ENCODE peak calls at places on chromosomes 4 and X, in seven cellular contexts. One of them, this sample, is unnamed.

GRCh38 chr4:162503868-162504267 is 340.1 kb upstream of the FSTL5 start:
- DNase-seq in ovary: no peak
- DNase-seq in A549: no peak
- DNase-seq in suprapubic skin: no peak
- DNase-seq in transverse colon: no peak
- DNase-seq in Peyer's patch: no peak
- DNase-seq in IMR-90: no peak
- DNase-seq in this sample: no peak

GRCh38 chr4:81314196-81314896 is 99.3 kb upstream of the PRKG2 start:
- DNase-seq in A549: peak; percentile 1
- DNase-seq in Peyer's patch: peak; percentile 96
- DNase-seq in suprapubic skin: no peak
- DNase-seq in IMR-90: peak; percentile 91
- DNase-seq in ovary: no peak
- DNase-seq in transverse colon: peak; percentile 97
- DNase-seq in this sample: no peak

GRCh38 chr4:71456841-71457240 is 118.0 kb downstream of the SLC4A4 start:
- DNase-seq in Peyer's patch: no peak
- DNase-seq in suprapubic skin: no peak
- DNase-seq in IMR-90: peak; percentile 91
- DNase-seq in transverse colon: no peak
- DNase-seq in A549: peak; percentile 67
- DNase-seq in ovary: no peak
- DNase-seq in this sample: no peak

GRCh38 chr4:74109116-74109791 is 10.3 kb upstream of the CXCL2 start:
- DNase-seq in transverse colon: peak; percentile 27
- DNase-seq in suprapubic skin: peak; percentile 68
- DNase-seq in Peyer's patch: peak; percentile 52
- DNase-seq in ovary: no peak
- DNase-seq in IMR-90: peak; percentile 97
- DNase-seq in A549: peak; percentile 94
- DNase-seq in this sample: peak; percentile 62

GRCh38 chrX:135185795-135186443 is 14.7 kb upstream of the CT55 start:
- DNase-seq in A549: peak; percentile 58
- DNase-seq in ovary: no peak
- DNase-seq in Peyer's patch: no peak
- DNase-seq in transverse colon: no peak
- DNase-seq in IMR-90: peak; percentile 46
- DNase-seq in suprapubic skin: no peak
- DNase-seq in this sample: peak; percentile 52

GRCh38 chrX:50814701-50815476 is 895 bp upstream of the SHROOM4 start:
- DNase-seq in A549: no peak
- DNase-seq in Peyer's patch: peak; percentile 55
- DNase-seq in IMR-90: peak; percentile 31
- DNase-seq in suprapubic skin: no peak
- DNase-seq in transverse colon: no peak
- DNase-seq in ovary: no peak
- DNase-seq in this sample: no peak

GRCh38 chr4:138190452-138190858 is 51.7 kb downstream of the SLC7A11 start:
- DNase-seq in IMR-90: no peak
- DNase-seq in A549: no peak
- DNase-seq in ovary: no peak
- DNase-seq in transverse colon: no peak
- DNase-seq in Peyer's patch: no peak
- DNase-seq in suprapubic skin: no peak
- DNase-seq in this sample: no peak

GRCh38 chr4:36322921-36323354 is 41.5 kb downstream of the DTHD1 start:
- DNase-seq in ovary: no peak
- DNase-seq in Peyer's patch: no peak
- DNase-seq in transverse colon: no peak
- DNase-seq in A549: no peak
- DNase-seq in IMR-90: no peak
- DNase-seq in suprapubic skin: no peak
- DNase-seq in this sample: no peak

GRCh38 chr4:184792950-184793555 is 32.7 kb downstream of the ACSL1 start:
- DNase-seq in A549: peak; percentile 20
- DNase-seq in ovary: no peak
- DNase-seq in transverse colon: no peak
- DNase-seq in IMR-90: peak; percentile 96
- DNase-seq in Peyer's patch: no peak
- DNase-seq in suprapubic skin: no peak
- DNase-seq in this sample: peak; percentile 10

GRCh38 chr4:57265831-57266582 is 155.8 kb upstream of the IGFBP7 start:
- DNase-seq in A549: no peak
- DNase-seq in transverse colon: no peak
- DNase-seq in suprapubic skin: no peak
- DNase-seq in ovary: no peak
- DNase-seq in Peyer's patch: no peak
- DNase-seq in IMR-90: no peak
- DNase-seq in this sample: no peak

GRCh38 chrX:7139202-7140081 is 8.1 kb upstream of the STS start:
- DNase-seq in A549: no peak
- DNase-seq in IMR-90: peak; percentile 92
- DNase-seq in Peyer's patch: no peak
- DNase-seq in ovary: no peak
- DNase-seq in suprapubic skin: no peak
- DNase-seq in transverse colon: no peak
- DNase-seq in this sample: no peak

GRCh38 chr4:169438057-169438480 is 167.3 kb upstream of the SH3RF1 start:
- DNase-seq in IMR-90: no peak
- DNase-seq in ovary: no peak
- DNase-seq in Peyer's patch: no peak
- DNase-seq in A549: no peak
- DNase-seq in suprapubic skin: no peak
- DNase-seq in transverse colon: no peak
- DNase-seq in this sample: no peak

GRCh38 chr4:136873555-136873954 is 658.7 kb downstream of the PCDH18 start:
- DNase-seq in transverse colon: no peak
- DNase-seq in suprapubic skin: no peak
- DNase-seq in Peyer's patch: no peak
- DNase-seq in ovary: no peak
- DNase-seq in IMR-90: no peak
- DNase-seq in A549: no peak
- DNase-seq in this sample: no peak

GRCh38 chr4:158850800-158851644 is 82.2 kb downstream of the FNIP2 start:
- DNase-seq in transverse colon: no peak
- DNase-seq in ovary: no peak
- DNase-seq in IMR-90: peak; percentile 44
- DNase-seq in suprapubic skin: no peak
- DNase-seq in Peyer's patch: no peak
- DNase-seq in A549: no peak
- DNase-seq in this sample: peak; percentile 73

GRCh38 chr4:130563185-130563890 is 1467.4 kb downstream of the C4orf33 start:
- DNase-seq in transverse colon: no peak
- DNase-seq in IMR-90: peak; percentile 72
- DNase-seq in Peyer's patch: no peak
- DNase-seq in ovary: peak; percentile 36
- DNase-seq in A549: peak; percentile 70
- DNase-seq in suprapubic skin: no peak
- DNase-seq in this sample: no peak

GRCh38 chrX:20654596-20655106 is 387.9 kb upstream of the RPS6KA3 start:
- DNase-seq in Peyer's patch: no peak
- DNase-seq in suprapubic skin: no peak
- DNase-seq in IMR-90: no peak
- DNase-seq in transverse colon: no peak
- DNase-seq in ovary: no peak
- DNase-seq in A549: no peak
- DNase-seq in this sample: no peak

GRCh38 chr4:94208918-94209317 is 1.3 kb downstream of the SMARCAD1 start:
- DNase-seq in ovary: no peak
- DNase-seq in IMR-90: no peak
- DNase-seq in Peyer's patch: no peak
- DNase-seq in A549: no peak
- DNase-seq in transverse colon: no peak
- DNase-seq in suprapubic skin: no peak
- DNase-seq in this sample: peak; percentile 33

GRCh38 chr4:114479595-114479994 is 119.0 kb upstream of the UGT8 start:
- DNase-seq in transverse colon: no peak
- DNase-seq in ovary: no peak
- DNase-seq in suprapubic skin: no peak
- DNase-seq in A549: no peak
- DNase-seq in Peyer's patch: no peak
- DNase-seq in IMR-90: no peak
- DNase-seq in this sample: no peak

GRCh38 chrX:154458116-154458953 is at the start of gene PLXNA3:
- DNase-seq in ovary: peak; percentile 76
- DNase-seq in A549: no peak
- DNase-seq in suprapubic skin: no peak
- DNase-seq in Peyer's patch: peak; percentile 74
- DNase-seq in IMR-90: no peak
- DNase-seq in transverse colon: peak; percentile 53
- DNase-seq in this sample: peak; percentile 75

GRCh38 chrX:154457491-154458115 is 478 bp upstream of the PLXNA3 start:
- DNase-seq in suprapubic skin: no peak
- DNase-seq in Peyer's patch: peak; percentile 82
- DNase-seq in ovary: no peak
- DNase-seq in IMR-90: no peak
- DNase-seq in transverse colon: peak; percentile 72
- DNase-seq in A549: no peak
- DNase-seq in this sample: peak; percentile 71

GRCh38 chrX:154460326-154460725 is 2.2 kb downstream of the PLXNA3 start:
- DNase-seq in suprapubic skin: no peak
- DNase-seq in transverse colon: no peak
- DNase-seq in ovary: no peak
- DNase-seq in IMR-90: no peak
- DNase-seq in Peyer's patch: no peak
- DNase-seq in A549: no peak
- DNase-seq in this sample: no peak

GRCh38 chrX:154459843-154460242 is 1.8 kb downstream of the PLXNA3 start:
- DNase-seq in ovary: no peak
- DNase-seq in Peyer's patch: no peak
- DNase-seq in transverse colon: no peak
- DNase-seq in suprapubic skin: no peak
- DNase-seq in IMR-90: no peak
- DNase-seq in A549: no peak
- DNase-seq in this sample: peak; percentile 36

DNA sequence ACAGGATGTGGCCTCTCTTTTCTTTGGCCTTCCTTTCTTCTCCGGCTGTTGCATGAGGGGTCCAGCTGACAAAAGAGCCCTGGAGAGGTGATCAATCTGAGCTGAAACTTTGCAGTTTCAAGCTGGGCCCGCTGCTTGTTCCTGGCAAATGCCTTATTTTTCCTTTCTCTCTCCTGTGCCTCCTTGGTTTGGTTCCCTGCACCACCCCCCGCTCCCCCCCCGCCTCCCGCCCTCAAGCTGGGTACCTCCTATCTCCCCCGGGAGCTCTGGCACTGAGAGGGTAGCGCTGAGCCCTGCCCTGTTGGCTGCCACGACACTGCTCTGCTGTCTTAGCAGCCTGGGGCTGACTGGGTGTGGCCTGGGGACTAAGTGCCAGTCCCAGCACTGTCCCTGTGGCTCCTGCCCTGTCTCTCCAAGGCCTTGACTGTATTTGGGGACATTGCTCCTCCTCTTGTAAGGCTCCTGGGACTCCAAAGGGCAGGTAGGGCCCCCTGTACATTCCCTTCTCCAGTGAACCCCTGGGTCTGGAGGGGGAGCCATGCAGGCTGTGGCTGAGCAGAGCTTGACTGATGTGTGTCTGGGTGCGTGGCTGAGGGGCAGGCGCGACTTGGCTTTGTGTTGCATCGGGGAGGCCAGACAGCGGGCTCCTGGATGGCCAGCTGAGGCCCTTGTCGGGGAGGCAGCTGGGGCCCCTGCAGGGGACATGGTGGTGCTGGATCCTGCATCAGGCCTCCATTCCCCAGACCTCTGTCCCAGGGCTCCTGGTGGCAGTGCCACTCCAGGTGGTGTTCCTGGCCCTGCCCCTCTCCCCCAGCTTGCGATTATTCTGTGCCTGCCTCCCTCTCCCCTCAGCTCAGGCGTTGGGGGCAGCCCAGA is 1.1 kb downstream of the PLXNA3 start:
- DNase-seq in transverse colon: peak; percentile 53
- DNase-seq in A549: no peak
- DNase-seq in Peyer's patch: peak; percentile 66
- DNase-seq in suprapubic skin: no peak
- DNase-seq in IMR-90: no peak
- DNase-seq in ovary: no peak
- DNase-seq in this sample: peak; percentile 24
- TF ChIP-seq POLR2A in transverse colon: peak; percentile 18
- TF ChIP-seq POLR2A in A549: no peak
- TF ChIP-seq POLR2A in Peyer's patch: no peak
- TF ChIP-seq POLR2A in suprapubic skin: no peak
- TF ChIP-seq POLR2A in IMR-90: no peak
- TF ChIP-seq POLR2A in ovary: no peak
- TF ChIP-seq POLR2A in this sample: no peak

DNA sequence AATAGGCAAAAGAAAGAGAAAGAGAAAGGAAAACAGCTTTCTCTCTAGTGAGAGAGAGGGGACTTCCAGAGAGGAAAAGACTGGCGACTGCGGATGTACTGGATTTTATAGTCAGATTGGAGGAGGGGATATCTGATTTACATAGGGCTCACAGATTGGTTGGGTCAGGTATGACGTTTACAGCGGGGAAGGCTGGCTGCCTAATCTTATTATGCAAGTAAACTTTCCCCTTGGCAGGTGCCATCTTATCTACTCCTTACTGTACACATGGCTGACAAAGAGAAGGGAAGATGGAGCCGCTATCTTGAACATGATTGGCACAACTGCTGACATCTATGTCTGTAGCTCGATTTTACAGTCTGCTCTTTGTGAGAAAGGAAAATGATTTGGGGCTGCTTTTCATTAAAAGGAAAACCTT is 25.4 kb downstream of the RBPJ start:
- DNase-seq in IMR-90: no peak
- DNase-seq in ovary: no peak
- DNase-seq in suprapubic skin: no peak
- DNase-seq in Peyer's patch: no peak
- DNase-seq in A549: no peak
- DNase-seq in transverse colon: no peak
- DNase-seq in this sample: peak; percentile 65
- TF ChIP-seq POLR2A in IMR-90: no peak
- TF ChIP-seq POLR2A in ovary: no peak
- TF ChIP-seq POLR2A in suprapubic skin: peak; percentile 25
- TF ChIP-seq POLR2A in Peyer's patch: no peak
- TF ChIP-seq POLR2A in A549: no peak
- TF ChIP-seq POLR2A in transverse colon: no peak
- TF ChIP-seq POLR2A in this sample: no peak

DNA sequence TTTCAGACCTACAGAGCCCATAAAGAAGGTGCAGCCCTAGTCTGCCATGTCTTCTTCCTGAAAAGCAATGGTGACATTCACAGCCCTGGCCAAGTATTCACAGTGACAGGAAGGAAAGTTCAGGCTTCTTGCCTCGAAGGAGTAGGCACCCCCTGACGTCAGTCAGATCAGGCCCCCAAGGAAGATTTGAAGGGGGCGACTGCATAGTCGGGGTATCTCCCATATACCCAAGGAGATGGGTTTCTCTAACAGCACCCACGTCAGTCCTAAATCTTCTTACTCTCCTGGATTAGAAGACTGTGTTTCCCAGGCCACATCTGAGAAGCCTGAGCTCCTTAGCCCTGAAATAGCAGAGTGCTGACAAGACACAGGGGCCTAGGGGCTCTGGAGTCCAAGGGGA is at the start of gene PPEF2:
- DNase-seq in A549: no peak
- DNase-seq in IMR-90: no peak
- DNase-seq in transverse colon: no peak
- DNase-seq in Peyer's patch: no peak
- DNase-seq in ovary: no peak
- DNase-seq in suprapubic skin: no peak
- DNase-seq in this sample: no peak
- TF ChIP-seq POLR2A in A549: no peak
- TF ChIP-seq POLR2A in IMR-90: no peak
- TF ChIP-seq POLR2A in transverse colon: no peak
- TF ChIP-seq POLR2A in Peyer's patch: no peak
- TF ChIP-seq POLR2A in ovary: no peak
- TF ChIP-seq POLR2A in suprapubic skin: no peak
- TF ChIP-seq POLR2A in this sample: no peak

GRCh38 chrX:136204571-136204970 is 46.6 kb downstream of the MAP7D3 start:
- DNase-seq in transverse colon: peak; percentile 62
- DNase-seq in suprapubic skin: peak; percentile 76
- DNase-seq in Peyer's patch: peak; percentile 70
- DNase-seq in A549: peak; percentile 61
- DNase-seq in IMR-90: peak; percentile 57
- DNase-seq in ovary: no peak
- DNase-seq in this sample: peak; percentile 5
- TF ChIP-seq POLR2A in transverse colon: no peak
- TF ChIP-seq POLR2A in suprapubic skin: no peak
- TF ChIP-seq POLR2A in Peyer's patch: no peak
- TF ChIP-seq POLR2A in A549: no peak
- TF ChIP-seq POLR2A in IMR-90: no peak
- TF ChIP-seq POLR2A in ovary: no peak
- TF ChIP-seq POLR2A in this sample: no peak